ENCODE peak calls at places on chromosomes 7 and 10, in four cellular contexts. M, L, E and P are unnamed samples.

GRCh38 chr7:71193099-71193810 is 61.3 kb downstream of the GALNT17 start:
- DNase-seq in L (no peak), E (no peak), M (no peak), P (no peak)

GRCh38 chr7:126213876-126214275 is 1038.9 kb downstream of the GRM8 start:
- DNase-seq in M (no peak), E (no peak), L (no peak), P (no peak)

GRCh38 chr10:90999512-91000172 is 78.8 kb upstream of the ANKRD1 start:
- DNase-seq in L (no peak), E (no peak), M (no peak), P (no peak)

GRCh38 chr7:98225913-98226614 is 14.8 kb downstream of the BHLHA15 start:
- DNase-seq in L (no peak), E (no peak), M (no peak), P (no peak)

GRCh38 chr10:59633063-59633462 is 76.6 kb downstream of the SLC16A9 start:
- DNase-seq in M (no peak), L (no peak), E (no peak), P (no peak)

GRCh38 chr10:49083256-49083655 is 32.1 kb downstream of the VSTM4 start:
- DNase-seq in L (no peak), E (no peak), M (no peak), P (peak)

GRCh38 chr7:103065666-103066065 is 8.9 kb downstream of the FBXL13 start:
- DNase-seq in M (no peak), E (peak), L (peak), P (no peak)

GRCh38 chr10:113480828-113481502 is 71.9 kb upstream of the HABP2 start:
- DNase-seq in L (no peak), E (peak), M (no peak), P (no peak)

GRCh38 chr7:45457591-45457990 is 116.6 kb upstream of the ADCY1 start:
- DNase-seq in M (no peak), E (no peak), L (no peak), P (no peak)

GRCh38 chr7:111107989-111108388 is 17.1 kb downstream of the LRRN3 start:
- DNase-seq in E (no peak), L (no peak), M (peak), P (no peak)

GRCh38 chr10:94085766-94086437 is 92.2 kb downstream of the PLCE1 start:
- DNase-seq in M (no peak), E (no peak), L (no peak), P (no peak)

GRCh38 chr10:89471110-89471814 is 56.9 kb downstream of the IFIT5 start:
- DNase-seq in M (no peak), E (no peak), L (no peak), P (no peak)

GRCh38 chr7:40604601-40605438 is 470.0 kb downstream of the SUGCT start:
- DNase-seq in L (peak), M (peak), E (peak), P (no peak)

GRCh38 chr7:116122972-116123595 is 87.3 kb upstream of the TES start:
- DNase-seq in E (peak), M (no peak), L (peak), P (no peak)

GRCh38 chr7:1235501-1236131 is 2.9 kb downstream of the UNCX start:
- DNase-seq in E (no peak), L (no peak), M (no peak), P (no peak)

GRCh38 chr7:47400001-47400400 is 181.9 kb downstream of the TNS3 start:
- DNase-seq in E (no peak), L (no peak), M (no peak), P (no peak)

GRCh38 chr10:13485623-13486022 is 43.2 kb downstream of the BEND7 start:
- DNase-seq in M (no peak), E (no peak), L (peak), P (no peak)

GRCh38 chr7:158393926-158394625 is 193.5 kb downstream of the PTPRN2 start:
- DNase-seq in E (no peak), L (no peak), M (no peak), P (no peak)

GRCh38 chr10:118422241-118422640 is 80.1 kb upstream of the FAM204A start:
- DNase-seq in E (no peak), M (no peak), L (no peak), P (no peak)

GRCh38 chr7:7969306-7970112 is 913 bp downstream of the GLCCI1 start:
- DNase-seq in E (peak), M (peak), L (peak), P (peak)

GRCh38 chr7:37714606-37715005 is 31.0 kb downstream of the GPR141 start:
- DNase-seq in E (no peak), L (no peak), M (no peak), P (no peak)

GRCh38 chr7:20238754-20239324 is 21.7 kb upstream of the MACC1 start:
- DNase-seq in E (no peak), L (no peak), M (no peak), P (no peak)

GRCh38 chr7:119681336-119681735 is 591.6 kb upstream of the KCND2 start:
- DNase-seq in L (no peak), E (no peak), M (no peak), P (no peak)

GRCh38 chr10:34229917-34230316 is 585.2 kb downstream of the PARD3 start:
- DNase-seq in E (no peak), L (no peak), M (no peak), P (no peak)

GRCh38 chr7:47672267-47672920 is 90.5 kb upstream of the TNS3 start:
- DNase-seq in L (no peak), E (no peak), M (no peak), P (no peak)

GRCh38 chr7:16718111-16718656 is 35.4 kb upstream of the TSPAN13 start:
- DNase-seq in L (no peak), M (no peak), E (no peak), P (no peak)

GRCh38 chr7:66140924-66141323 is 26.3 kb downstream of the CRCP start:
- DNase-seq in E (peak), L (no peak), M (peak), P (peak)

GRCh38 chr7:45052011-45052410 is 36.8 kb downstream of the NACAD start:
- DNase-seq in M (no peak), E (no peak), L (no peak), P (no peak)

GRCh38 chr7:4001742-4002141 is 680.4 kb upstream of the FOXK1 start:
- DNase-seq in E (no peak), M (no peak), L (no peak), P (no peak)

GRCh38 chr10:4725917-4726606 is 99.9 kb upstream of the AKR1E2 start:
- DNase-seq in E (no peak), L (peak), M (no peak), P (no peak)

GRCh38 chr10:114698271-114699185 is 40.5 kb upstream of the ABLIM1 start:
- DNase-seq in E (no peak), M (no peak), L (no peak), P (no peak)

GRCh38 chr7:25168145-25168544 is 43.1 kb upstream of the CYCS start:
- DNase-seq in E (no peak), L (no peak), M (no peak), P (no peak)

GRCh38 chr7:4712371-4713182 is 30.5 kb downstream of the FOXK1 start:
- DNase-seq in E (no peak), L (peak), M (no peak), P (peak)

GRCh38 chr7:36048141-36048901 is 104.7 kb upstream of the EEPD1 start:
- DNase-seq in M (no peak), L (no peak), E (peak), P (peak)

GRCh38 chr10:79069325-79070090 is 742 bp downstream of the ZMIZ1 start:
- DNase-seq in M (peak), L (peak), E (peak), P (peak)
- TF ChIP-seq CTCF in M (no peak), L (no peak), E (peak), P (no peak)

DNA sequence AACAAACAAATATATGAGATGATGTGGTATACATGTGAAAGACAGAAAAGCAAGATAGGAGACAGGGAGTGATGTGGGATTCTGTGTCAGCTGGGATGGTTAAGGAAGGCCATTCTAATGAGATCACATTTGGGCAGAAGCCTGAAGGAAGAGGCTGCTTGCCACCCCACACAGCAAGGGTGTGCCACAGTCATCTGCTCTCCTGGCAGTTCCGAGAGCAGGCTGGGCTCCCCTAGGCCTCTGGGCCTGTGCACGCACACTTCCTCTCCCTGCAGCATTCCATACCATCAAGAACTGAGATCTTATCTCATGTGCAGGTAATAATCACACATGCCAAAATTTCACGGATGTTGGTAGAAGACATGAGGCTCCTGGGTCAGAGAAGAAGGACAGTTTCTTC is 43.1 kb downstream of the SYPL1 start:
- DNase-seq in E (no peak), M (no peak), L (no peak), P (no peak)
- H3K27ac ChIP-seq in E (no peak), M (no peak), L (no peak), P (no peak)

GRCh38 chr7:2815523-2816240 is 28.4 kb downstream of the GNA12 start:
- DNase-seq in E (no peak), M (no peak), L (no peak), P (no peak)

GRCh38 chr7:2819161-2819953 is 24.8 kb downstream of the GNA12 start:
- DNase-seq in L (no peak), E (no peak), M (no peak), P (no peak)

GRCh38 chr7:2818653-2819052 is 25.5 kb downstream of the GNA12 start:
- DNase-seq in E (no peak), L (no peak), M (no peak), P (no peak)

GRCh38 chr7:2819954-2820397 is 24.1 kb downstream of the GNA12 start:
- DNase-seq in M (no peak), E (no peak), L (no peak), P (no peak)

DNA sequence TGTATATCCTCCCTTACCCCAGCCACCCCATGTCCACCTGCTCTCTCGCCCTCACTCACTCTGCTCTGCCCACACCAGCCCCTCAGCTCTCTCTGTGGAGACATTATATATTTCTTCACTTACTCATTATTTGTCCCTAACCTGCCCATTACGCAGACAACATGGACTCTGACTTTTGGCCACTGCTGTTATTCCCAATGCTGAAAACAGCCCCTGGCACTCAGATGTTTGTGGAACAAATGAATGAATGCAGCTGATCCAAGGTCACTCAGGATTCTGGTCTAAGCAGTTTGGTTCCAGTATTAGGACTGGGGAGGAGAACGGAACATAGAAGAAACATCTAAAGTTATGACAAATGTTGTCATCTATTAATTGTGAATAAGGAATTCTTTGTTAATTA is 26.7 kb downstream of the GNA12 start:
- DNase-seq in M (no peak), L (no peak), E (no peak), P (no peak)
- TF ChIP-seq POLR2A in M (no peak), L (no peak), E (no peak), P (no peak)

GRCh38 chr7:155296788-155297516 is 726 bp upstream of the INSIG1 start:
- DNase-seq in E (peak), L (peak), M (peak), P (peak)
- TF ChIP-seq CTCF in E (peak), L (no peak), M (peak), P (peak)

GRCh38 chr10:78802406-78802805 is 266.4 kb upstream of the ZMIZ1 start:
- DNase-seq in E (no peak), M (no peak), L (no peak), P (no peak)
- H3K27ac ChIP-seq in E (no peak), M (no peak), L (no peak), P (peak)

GRCh38 chr10:72333111-72334012 is 21.4 kb downstream of the DNAJB12 start:
- DNase-seq in E (no peak), L (no peak), M (no peak), P (peak)
- TF ChIP-seq POLR2A in E (no peak), L (no peak), M (no peak), P (no peak)

GRCh38 chr10:792792-793100 is 103.3 kb upstream of the DIP2C start:
- DNase-seq in M (no peak), L (no peak), E (no peak), P (no peak)

GRCh38 chr10:792083-792791 is 102.8 kb upstream of the DIP2C start:
- DNase-seq in E (no peak), M (peak), L (no peak), P (no peak)

GRCh38 chr10:797179-797578 is 107.7 kb upstream of the DIP2C start:
- DNase-seq in M (no peak), E (no peak), L (no peak), P (no peak)

GRCh38 chr10:796233-796632 is 106.8 kb upstream of the DIP2C start:
- DNase-seq in E (no peak), M (no peak), L (no peak), P (no peak)

GRCh38 chr10:794382-794956 is 105.0 kb upstream of the DIP2C start:
- DNase-seq in E (no peak), M (peak), L (no peak), P (peak)
- TF ChIP-seq CTCF in E (peak), M (peak), L (no peak), P (no peak)

DNA sequence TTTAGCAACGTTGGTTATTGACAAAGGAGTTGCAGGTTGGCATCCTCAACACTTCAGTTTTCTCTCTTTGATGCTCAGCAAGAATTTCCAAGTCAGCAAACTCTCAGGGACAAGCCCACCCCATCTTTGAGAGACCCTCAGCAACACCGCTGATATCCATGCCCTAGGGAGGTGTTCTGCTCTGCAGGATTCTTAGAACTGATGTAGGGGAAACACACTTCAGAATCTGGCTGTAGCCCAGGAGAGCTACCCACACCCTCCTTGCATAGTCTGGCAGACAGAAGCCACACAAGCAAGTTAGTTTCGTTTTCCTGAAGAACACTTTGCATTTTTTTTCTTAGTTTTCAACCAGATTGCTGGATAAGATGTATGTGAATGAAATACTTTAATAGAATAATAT is 827 bp downstream of the SAMD9L start:
- DNase-seq in M (peak), E (peak), L (peak), P (no peak)
- H3K27ac ChIP-seq in M (no peak), E (no peak), L (peak), P (peak)

DNA sequence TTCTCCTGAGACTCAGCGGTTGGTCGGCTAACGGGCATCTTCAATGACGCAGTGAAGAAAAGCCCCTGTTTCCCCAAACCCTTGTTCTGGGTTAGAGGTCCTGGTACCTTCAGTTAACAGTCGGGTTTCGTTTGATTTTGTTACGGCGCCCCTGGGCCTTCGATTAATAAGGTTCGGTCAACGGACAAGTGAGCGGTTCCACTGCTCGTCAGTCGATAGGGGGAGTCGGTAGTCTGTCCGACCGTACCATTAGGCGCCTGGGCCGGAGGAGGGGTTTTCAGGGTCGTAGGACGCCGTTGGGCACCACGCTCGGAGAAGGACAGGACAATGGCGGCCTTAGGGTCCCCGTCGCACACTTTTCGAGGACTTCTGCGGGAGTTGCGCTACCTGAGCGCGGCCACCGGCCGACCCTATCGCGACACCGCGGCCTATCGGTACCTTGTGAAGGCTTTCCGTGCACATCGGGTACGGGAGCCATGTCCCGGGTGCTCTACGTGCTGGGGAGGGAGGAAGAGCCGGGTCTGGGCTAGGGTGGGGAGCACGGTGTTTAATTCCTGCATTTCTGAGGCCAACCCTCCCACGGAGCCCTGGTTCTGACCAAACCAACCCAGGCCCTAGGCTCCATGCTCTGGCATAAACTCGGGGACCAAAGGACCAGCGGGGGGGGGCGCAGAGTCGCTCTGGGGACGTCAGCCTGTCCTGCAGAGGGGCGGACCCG is at the start of gene FMC1:
- DNase-seq in M (peak), L (peak), E (peak), P (peak)
- TF ChIP-seq POLR2A in M (peak), L (peak), E (peak), P (peak)